ENCODE peak calls at places on chromosomes 16 and 17, in four cellular contexts. One of them, this sample, is unnamed.

GRCh38 chr17:1402268-1402598 is 2.2 kb upstream of the YWHAE start:
- DNase-seq in K562: no peak
- DNase-seq in H1: no peak
- DNase-seq in GM12878: no peak
- DNase-seq in this sample: no peak

GRCh38 chr17:67390646-67391480 is 13.8 kb downstream of the PITPNC1 start:
- DNase-seq in K562: no peak
- DNase-seq in H1: no peak
- DNase-seq in GM12878: peak
- DNase-seq in this sample: peak

GRCh38 chr17:48251950-48252349 is 144.4 kb downstream of the SNX11 start:
- DNase-seq in K562: no peak
- DNase-seq in H1: no peak
- DNase-seq in GM12878: no peak
- DNase-seq in this sample: no peak

GRCh38 chr17:67602974-67603373 is 114.8 kb upstream of the NOL11 start:
- DNase-seq in K562: peak
- DNase-seq in H1: peak
- DNase-seq in GM12878: no peak
- DNase-seq in this sample: peak

GRCh38 chr17:47990962-47991731 is 20.2 kb downstream of the CDK5RAP3 start:
- DNase-seq in K562: no peak
- DNase-seq in H1: peak
- DNase-seq in GM12878: no peak
- DNase-seq in this sample: no peak

GRCh38 chr17:81483862-81484194 is 28.8 kb downstream of the ACTG1 start:
- DNase-seq in K562: no peak
- DNase-seq in H1: no peak
- DNase-seq in GM12878: no peak
- DNase-seq in this sample: no peak

GRCh38 chr16:12724216-12724615 is 79.5 kb downstream of the CPPED1 start:
- DNase-seq in K562: no peak
- DNase-seq in H1: no peak
- DNase-seq in GM12878: no peak
- DNase-seq in this sample: no peak

GRCh38 chr16:89173629-89173921 is 2.0 kb downstream of the CDH15 start:
- DNase-seq in K562: no peak
- DNase-seq in H1: peak
- DNase-seq in GM12878: no peak
- DNase-seq in this sample: no peak

GRCh38 chr17:71431146-71431545 is 689.7 kb upstream of the SOX9 start:
- DNase-seq in K562: no peak
- DNase-seq in H1: no peak
- DNase-seq in GM12878: no peak
- DNase-seq in this sample: no peak

GRCh38 chr17:72372185-72372584 is 251.4 kb downstream of the SOX9 start:
- DNase-seq in K562: no peak
- DNase-seq in H1: no peak
- DNase-seq in GM12878: no peak
- DNase-seq in this sample: no peak

GRCh38 chr16:14364112-14364385 is 266.0 kb downstream of the PARN start:
- DNase-seq in K562: no peak
- DNase-seq in H1: no peak
- DNase-seq in GM12878: no peak
- DNase-seq in this sample: no peak

GRCh38 chr17:75463612-75464011 is 7.2 kb downstream of the TMEM94 start:
- DNase-seq in K562: no peak
- DNase-seq in H1: no peak
- DNase-seq in GM12878: no peak
- DNase-seq in this sample: no peak

GRCh38 chr17:75540923-75541503 is 15.5 kb downstream of the LLGL2 start:
- DNase-seq in K562: no peak
- DNase-seq in H1: no peak
- DNase-seq in GM12878: no peak
- DNase-seq in this sample: no peak

GRCh38 chr17:28085766-28086165 is 43.3 kb downstream of the NLK start:
- DNase-seq in K562: no peak
- DNase-seq in H1: no peak
- DNase-seq in GM12878: no peak
- DNase-seq in this sample: no peak

GRCh38 chr17:68036304-68037147 is 991 bp downstream of the KPNA2 start:
- DNase-seq in K562: no peak
- DNase-seq in H1: no peak
- DNase-seq in GM12878: no peak
- DNase-seq in this sample: peak

GRCh38 chr16:21570676-21571017 is 28.7 kb upstream of the METTL9 start:
- DNase-seq in K562: no peak
- DNase-seq in H1: no peak
- DNase-seq in GM12878: no peak
- DNase-seq in this sample: no peak

GRCh38 chr16:20617271-20617670 is 41.1 kb upstream of the ACSM2B start:
- DNase-seq in K562: no peak
- DNase-seq in H1: no peak
- DNase-seq in GM12878: no peak
- DNase-seq in this sample: no peak

GRCh38 chr16:14559809-14560227 is 70.2 kb downstream of the PARN start:
- DNase-seq in K562: no peak
- DNase-seq in H1: no peak
- DNase-seq in GM12878: no peak
- DNase-seq in this sample: no peak

GRCh38 chr16:88740727-88741055 is 34.4 kb downstream of the CTU2 start:
- DNase-seq in K562: no peak
- DNase-seq in H1: no peak
- DNase-seq in GM12878: no peak
- DNase-seq in this sample: no peak

GRCh38 chr16:11148045-11148444 is 108.0 kb downstream of the SOCS1 start:
- DNase-seq in K562: no peak
- DNase-seq in H1: no peak
- DNase-seq in GM12878: no peak
- DNase-seq in this sample: no peak
- TF ChIP-seq ATF3 in K562: no peak
- TF ChIP-seq ATF3 in H1: no peak
- TF ChIP-seq ATF3 in GM12878: no peak
- TF ChIP-seq ATF3 in this sample: no peak

GRCh38 chr17:79924639-79924976 is 85.4 kb upstream of the CBX4 start:
- DNase-seq in K562: no peak
- DNase-seq in H1: no peak
- DNase-seq in GM12878: no peak
- DNase-seq in this sample: no peak

GRCh38 chr17:79925242-79925957 is 86.2 kb upstream of the CBX4 start:
- DNase-seq in K562: no peak
- DNase-seq in H1: no peak
- DNase-seq in GM12878: no peak
- DNase-seq in this sample: no peak

GRCh38 chr17:79926002-79926307 is 86.7 kb upstream of the CBX4 start:
- DNase-seq in K562: no peak
- DNase-seq in H1: no peak
- DNase-seq in GM12878: no peak
- DNase-seq in this sample: no peak

GRCh38 chr17:79922798-79923197 is 83.6 kb upstream of the CBX4 start:
- DNase-seq in K562: no peak
- DNase-seq in H1: no peak
- DNase-seq in GM12878: no peak
- DNase-seq in this sample: no peak

GRCh38 chr17:79923974-79924638 is 84.9 kb upstream of the CBX4 start:
- DNase-seq in K562: peak
- DNase-seq in H1: peak
- DNase-seq in GM12878: no peak
- DNase-seq in this sample: peak
- TF ChIP-seq EGR1 in K562: no peak
- TF ChIP-seq EGR1 in H1: no peak
- TF ChIP-seq EGR1 in GM12878: no peak
- TF ChIP-seq EGR1 in this sample: no peak

GRCh38 chr17:7612294-7612640 is 2.4 kb downstream of the FXR2 start:
- DNase-seq in K562: no peak
- DNase-seq in H1: no peak
- DNase-seq in GM12878: no peak
- DNase-seq in this sample: no peak
- H3K4me3 ChIP-seq in K562: no peak
- H3K4me3 ChIP-seq in H1: no peak
- H3K4me3 ChIP-seq in GM12878: peak
- H3K4me3 ChIP-seq in this sample: no peak

GRCh38 chr16:87236516-87237115 is 80.6 kb downstream of the C16orf95 start:
- DNase-seq in K562: no peak
- DNase-seq in H1: no peak
- DNase-seq in GM12878: no peak
- DNase-seq in this sample: no peak

GRCh38 chr16:87233928-87234327 is 83.3 kb downstream of the C16orf95 start:
- DNase-seq in K562: peak
- DNase-seq in H1: no peak
- DNase-seq in GM12878: no peak
- DNase-seq in this sample: no peak

GRCh38 chr16:87238371-87238715 is 78.8 kb downstream of the C16orf95 start:
- DNase-seq in K562: no peak
- DNase-seq in H1: no peak
- DNase-seq in GM12878: no peak
- DNase-seq in this sample: no peak

GRCh38 chr16:87234601-87235000 is 82.6 kb downstream of the C16orf95 start:
- DNase-seq in K562: no peak
- DNase-seq in H1: no peak
- DNase-seq in GM12878: no peak
- DNase-seq in this sample: no peak

DNA sequence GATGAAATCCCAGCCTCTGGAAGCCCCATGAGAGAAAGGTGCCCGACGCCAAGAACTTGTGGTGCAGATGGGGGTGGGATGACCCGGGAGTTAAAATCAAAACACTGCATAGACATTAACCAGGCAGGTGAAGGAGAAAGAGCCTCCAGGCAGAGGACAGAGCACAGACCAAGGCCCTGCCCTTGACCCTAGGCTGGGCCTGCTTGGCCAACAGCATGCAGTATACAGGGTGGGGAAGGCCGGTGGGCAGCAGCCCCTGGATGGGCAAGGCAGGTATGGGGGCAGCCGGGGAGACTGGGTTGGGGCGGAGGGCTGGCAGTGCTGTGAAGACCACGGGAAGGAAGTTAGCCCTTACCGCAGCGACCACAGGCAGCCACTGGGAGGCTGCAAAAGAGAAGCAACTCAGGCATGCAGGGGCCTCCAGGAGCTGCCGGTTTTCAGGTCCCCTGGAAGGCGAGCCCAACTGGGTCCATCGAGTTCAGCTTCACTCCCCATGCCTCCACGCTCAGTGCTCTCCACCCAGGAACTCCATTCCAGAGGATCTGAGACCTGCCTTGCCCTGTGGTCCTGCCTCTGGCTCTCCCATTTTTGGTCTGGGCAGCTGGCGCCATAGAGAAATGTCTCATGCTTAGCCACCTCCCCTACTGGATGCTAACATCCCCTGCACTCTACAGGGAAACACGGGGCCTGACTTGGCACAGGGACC is 81.2 kb downstream of the C16orf95 start:
- DNase-seq in K562: no peak
- DNase-seq in H1: peak
- DNase-seq in GM12878: no peak
- DNase-seq in this sample: no peak
- TF ChIP-seq ATF3 in K562: no peak
- TF ChIP-seq ATF3 in H1: no peak
- TF ChIP-seq ATF3 in GM12878: no peak
- TF ChIP-seq ATF3 in this sample: no peak

GRCh38 chr16:1271380-1271749 is 15.5 kb downstream of the TPSD1 start:
- DNase-seq in K562: no peak
- DNase-seq in H1: no peak
- DNase-seq in GM12878: no peak
- DNase-seq in this sample: no peak
- TF ChIP-seq EGR1 in K562: no peak
- TF ChIP-seq EGR1 in H1: no peak
- TF ChIP-seq EGR1 in GM12878: no peak
- TF ChIP-seq EGR1 in this sample: no peak

GRCh38 chr16:58499615-58500328 is at the start of gene NDRG4:
- DNase-seq in K562: peak
- DNase-seq in H1: peak
- DNase-seq in GM12878: no peak
- DNase-seq in this sample: peak
- H3K4me3 ChIP-seq in K562: no peak
- H3K4me3 ChIP-seq in H1: peak
- H3K4me3 ChIP-seq in GM12878: peak
- H3K4me3 ChIP-seq in this sample: peak

GRCh38 chr17:60579090-60579489 is 20.9 kb upstream of the PPM1D start:
- DNase-seq in K562: no peak
- DNase-seq in H1: no peak
- DNase-seq in GM12878: no peak
- DNase-seq in this sample: no peak

GRCh38 chr17:60579551-60579950 is 20.4 kb upstream of the PPM1D start:
- DNase-seq in K562: no peak
- DNase-seq in H1: no peak
- DNase-seq in GM12878: no peak
- DNase-seq in this sample: no peak

GRCh38 chr17:60583008-60583407 is 17.0 kb upstream of the PPM1D start:
- DNase-seq in K562: no peak
- DNase-seq in H1: no peak
- DNase-seq in GM12878: no peak
- DNase-seq in this sample: no peak

GRCh38 chr17:60573139-60573975 is 26.6 kb upstream of the PPM1D start:
- DNase-seq in K562: no peak
- DNase-seq in H1: no peak
- DNase-seq in GM12878: no peak
- DNase-seq in this sample: no peak

DNA sequence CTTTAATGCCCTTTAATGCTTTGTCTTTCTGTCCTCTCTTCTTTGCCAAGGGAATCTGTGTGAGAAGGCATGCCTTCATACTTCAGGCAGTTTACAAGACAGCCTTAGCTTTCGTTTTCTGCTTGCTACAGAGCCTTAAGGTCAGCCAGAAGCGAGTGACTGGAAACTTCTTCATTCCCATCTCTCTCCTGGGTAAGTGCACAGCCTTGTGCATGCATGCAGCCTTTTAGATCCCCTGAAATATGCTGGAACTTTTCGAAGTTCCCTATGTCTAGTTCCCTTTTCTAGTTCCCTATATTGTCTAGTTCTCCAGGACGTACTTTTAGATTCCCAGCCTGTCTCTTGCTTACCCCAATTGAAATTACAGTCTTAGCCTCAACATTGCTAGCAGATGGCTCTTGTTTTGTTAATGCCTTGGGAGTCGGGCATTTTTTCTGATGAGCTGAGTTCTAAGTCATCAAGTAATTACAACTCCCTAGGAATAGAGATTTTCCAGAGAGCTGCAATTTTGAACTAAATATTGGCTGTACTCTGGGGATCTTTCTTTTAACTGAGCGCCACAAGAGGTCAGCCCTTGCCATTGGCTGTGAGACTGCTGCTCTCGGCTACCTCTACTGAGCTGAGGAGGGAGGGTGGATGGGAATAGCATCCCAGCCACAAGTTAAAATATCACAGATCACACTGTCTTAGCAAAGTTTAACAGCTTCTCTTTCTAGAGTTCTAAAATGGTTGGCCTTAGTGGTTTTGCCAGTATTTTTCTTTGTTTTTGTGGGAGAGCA is 22.7 kb upstream of the PPM1D start:
- DNase-seq in K562: peak
- DNase-seq in H1: no peak
- DNase-seq in GM12878: peak
- DNase-seq in this sample: no peak
- TF ChIP-seq ATF3 in K562: no peak
- TF ChIP-seq ATF3 in H1: no peak
- TF ChIP-seq ATF3 in GM12878: no peak
- TF ChIP-seq ATF3 in this sample: no peak

GRCh38 chr16:53357955-53358354 is 76.3 kb upstream of the RBL2 start:
- DNase-seq in K562: no peak
- DNase-seq in H1: no peak
- DNase-seq in GM12878: no peak
- DNase-seq in this sample: no peak
- TF ChIP-seq EGR1 in K562: no peak
- TF ChIP-seq EGR1 in H1: no peak
- TF ChIP-seq EGR1 in GM12878: no peak
- TF ChIP-seq EGR1 in this sample: no peak

GRCh38 chr17:4945944-4946280 is 2.4 kb downstream of the PFN1 start:
- DNase-seq in K562: no peak
- DNase-seq in H1: no peak
- DNase-seq in GM12878: no peak
- DNase-seq in this sample: no peak
- H3K4me3 ChIP-seq in K562: peak
- H3K4me3 ChIP-seq in H1: no peak
- H3K4me3 ChIP-seq in GM12878: peak
- H3K4me3 ChIP-seq in this sample: peak

This sample was measured in HCT116.